ENCODE peak calls at places on chromosomes 7 and 10, in five cellular contexts. X is HepG2, N is H1, V is GM12878, C is HEK293T. Y is an unnamed sample.

GRCh38 chr10:95499482-95499989 is 61.6 kb downstream of the SORBS1 start:
- DNase-seq in X (peak), N (no peak), V (no peak), C (no peak), Y (no peak)

GRCh38 chr7:30556854-30557644 is 37.6 kb upstream of the GARS1 start:
- DNase-seq in X (no peak), N (no peak), V (no peak), C (no peak), Y (peak)

GRCh38 chr10:72466018-72466417 is 111.3 kb upstream of the DNAJB12 start:
- DNase-seq in X (peak), N (no peak), V (no peak), C (no peak), Y (no peak)

GRCh38 chr7:116522247-116522646 is 2.6 kb upstream of the CAV1 start:
- DNase-seq in X (peak), N (no peak), V (no peak), C (no peak), Y (peak)

GRCh38 chr10:121096617-121097431 is 245.7 kb downstream of the WDR11 start:
- DNase-seq in X (peak), N (no peak), V (no peak), C (peak), Y (no peak)

GRCh38 chr10:15719062-15719898 is 442 bp downstream of the ITGA8 start:
- DNase-seq in X (no peak), N (no peak), V (no peak), C (peak), Y (no peak)

GRCh38 chr10:21888959-21889358 is 114.6 kb downstream of the DNAJC1 start:
- DNase-seq in X (no peak), N (no peak), V (peak), C (no peak), Y (no peak)

GRCh38 chr7:11369696-11370095 is 396.0 kb downstream of the PHF14 start:
- DNase-seq in X (no peak), N (no peak), V (no peak), C (no peak), Y (no peak)

GRCh38 chr7:48089415-48089975 is 430 bp downstream of the UPP1 start:
- DNase-seq in X (no peak), N (no peak), V (no peak), C (peak), Y (no peak)

GRCh38 chr7:155988421-155988820 is 176.2 kb upstream of the SHH start:
- DNase-seq in X (no peak), N (no peak), V (no peak), C (no peak), Y (no peak)

GRCh38 chr7:74407958-74408357 is 45.7 kb upstream of the GTF2IRD1 start:
- DNase-seq in X (no peak), N (no peak), V (no peak), C (no peak), Y (no peak)

GRCh38 chr7:2044311-2044882 is 188.3 kb downstream of the MAD1L1 start:
- DNase-seq in X (no peak), N (no peak), V (no peak), C (no peak), Y (no peak)

DNA sequence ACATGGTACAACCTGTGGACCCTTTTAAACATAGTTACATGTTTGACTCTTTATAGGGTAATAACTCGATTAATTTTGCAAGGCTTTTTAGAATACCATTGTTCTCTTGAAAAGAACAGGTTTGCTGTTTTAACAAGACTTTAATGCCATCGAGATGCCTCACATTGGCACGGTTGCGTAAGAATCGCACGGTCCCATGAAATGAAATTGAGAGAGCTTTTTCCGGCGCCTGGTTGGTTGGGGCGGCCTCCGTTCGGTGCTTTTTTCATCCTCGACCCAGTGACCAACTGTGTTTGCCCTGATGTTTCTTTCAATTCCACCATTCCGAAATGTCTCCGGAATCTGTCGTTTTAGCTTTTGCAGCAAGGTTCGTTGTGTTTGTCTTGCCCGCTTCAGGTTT is 142.4 kb downstream of the CUX1 start:
- DNase-seq in X (no peak), N (no peak), V (no peak), C (no peak), Y (no peak)
- TF ChIP-seq SUZ12 in X (no peak), N (no peak), V (no peak), C (no peak), Y (no peak)

DNA sequence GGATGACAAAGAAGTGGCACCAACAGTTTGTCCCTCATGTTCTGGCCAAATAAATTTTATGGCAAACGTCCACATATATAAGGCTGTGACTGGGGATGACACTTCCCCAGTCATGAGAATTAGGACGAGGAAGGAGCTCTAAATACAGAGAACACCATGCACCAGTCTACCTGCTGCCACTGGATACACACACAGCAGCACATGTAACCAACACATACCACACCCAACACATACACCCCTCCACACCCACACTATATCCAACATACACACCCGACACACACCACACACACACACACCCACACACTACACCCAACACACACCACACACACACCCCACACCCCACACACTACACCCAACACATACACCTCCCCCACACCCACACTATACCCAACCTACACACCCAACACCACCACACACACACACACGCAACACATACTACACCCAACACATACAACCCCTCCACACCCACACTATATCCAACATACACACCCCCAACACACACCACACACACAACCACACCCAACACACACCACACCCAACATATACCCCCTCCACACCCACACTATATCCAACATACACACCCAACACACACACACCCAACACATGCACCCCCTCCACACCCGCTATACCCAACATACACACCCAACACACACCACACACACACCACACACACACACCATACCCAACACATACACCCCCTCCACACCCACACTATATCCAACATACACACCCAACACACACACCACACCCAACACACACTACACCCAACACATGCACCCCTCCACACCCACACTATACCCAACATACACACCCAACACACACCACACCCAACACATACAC is 74.1 kb downstream of the HIPK2 start:
- DNase-seq in X (no peak), N (no peak), V (no peak), C (no peak), Y (no peak)
- TF ChIP-seq SUZ12 in X (no peak), N (no peak), V (no peak), C (no peak), Y (no peak)

GRCh38 chr7:21617513-21617912 is 74.7 kb downstream of the DNAH11 start:
- DNase-seq in X (no peak), N (no peak), V (no peak), C (no peak), Y (no peak)

GRCh38 chr7:21620054-21620453 is 77.2 kb downstream of the DNAH11 start:
- DNase-seq in X (no peak), N (no peak), V (no peak), C (no peak), Y (no peak)

GRCh38 chr7:21616796-21617436 is 74.1 kb downstream of the DNAH11 start:
- DNase-seq in X (no peak), N (no peak), V (no peak), C (peak), Y (no peak)

GRCh38 chr7:21618706-21619105 is 75.9 kb downstream of the DNAH11 start:
- DNase-seq in X (no peak), N (no peak), V (no peak), C (no peak), Y (no peak)

GRCh38 chr7:21617916-21618390 is 75.1 kb downstream of the DNAH11 start:
- DNase-seq in X (peak), N (no peak), V (no peak), C (no peak), Y (no peak)
- TF ChIP-seq SUZ12 in X (no peak), N (no peak), V (no peak), C (no peak), Y (no peak)

GRCh38 chr10:124798364-124798763 is 3.3 kb upstream of the ABRAXAS2 start:
- DNase-seq in X (no peak), N (no peak), V (no peak), C (no peak), Y (no peak)

GRCh38 chr10:124799196-124799595 is 2.4 kb upstream of the ABRAXAS2 start:
- DNase-seq in X (no peak), N (no peak), V (no peak), C (no peak), Y (no peak)

GRCh38 chr10:124798781-124799180 is 2.8 kb upstream of the ABRAXAS2 start:
- DNase-seq in X (no peak), N (no peak), V (no peak), C (no peak), Y (no peak)

DNA sequence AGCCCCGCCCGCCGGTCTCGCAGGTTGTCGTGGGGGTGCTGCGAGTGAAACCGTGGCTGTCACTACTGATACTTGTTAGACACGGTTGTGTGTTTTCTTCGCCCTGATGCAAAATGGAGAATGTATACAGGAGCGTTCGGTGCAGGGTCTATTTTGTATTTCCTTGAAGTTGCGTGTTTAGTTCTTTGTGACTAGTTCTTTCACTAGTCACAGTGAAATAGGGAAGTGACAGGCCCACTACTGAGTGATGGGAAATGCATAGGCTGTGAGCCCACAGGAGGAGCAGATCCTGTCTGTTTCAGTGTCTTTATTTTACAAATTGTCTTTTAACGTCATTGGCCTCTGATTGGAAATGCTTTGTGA is 675 bp downstream of the ABRAXAS2 start:
- DNase-seq in X (no peak), N (no peak), V (no peak), C (no peak), Y (no peak)
- TF ChIP-seq SUZ12 in X (no peak), N (no peak), V (no peak), C (no peak), Y (no peak)

GRCh38 chr10:124094419-124094785 is 1.0 kb upstream of the CHST15 start:
- DNase-seq in X (no peak), N (no peak), V (no peak), C (no peak), Y (no peak)

GRCh38 chr10:124092270-124093075 is 925 bp downstream of the CHST15 start:
- DNase-seq in X (no peak), N (no peak), V (no peak), C (peak), Y (no peak)

GRCh38 chr10:124093076-124093773 is at the start of gene CHST15:
- DNase-seq in X (peak), N (peak), V (no peak), C (peak), Y (peak)

GRCh38 chr10:124096494-124096893 is 3.1 kb upstream of the CHST15 start:
- DNase-seq in X (no peak), N (no peak), V (no peak), C (no peak), Y (no peak)

DNA sequence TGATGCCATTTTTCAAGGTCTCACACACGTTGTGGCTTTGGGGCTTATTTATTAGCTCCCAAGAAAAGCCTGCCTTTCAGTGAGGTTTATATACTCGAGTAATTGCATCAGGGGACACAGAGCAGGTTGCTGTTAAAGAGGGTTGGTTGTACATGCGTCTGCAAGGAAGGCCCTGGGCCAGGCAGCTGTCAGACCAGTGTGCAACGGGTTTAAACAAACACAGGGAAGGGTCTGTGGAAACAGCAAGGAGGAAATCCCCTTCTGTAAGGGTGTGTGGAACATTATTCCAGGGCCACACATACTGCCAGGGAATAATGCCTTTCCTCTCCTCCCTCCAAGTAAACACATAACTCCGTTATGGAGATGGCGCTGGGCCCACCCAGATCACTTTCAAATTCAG is 1.7 kb upstream of the CHST15 start:
- DNase-seq in X (no peak), N (no peak), V (no peak), C (no peak), Y (no peak)
- TF ChIP-seq SUZ12 in X (no peak), N (no peak), V (no peak), C (no peak), Y (no peak)

GRCh38 chr10:50561816-50562215 is 61.9 kb downstream of the SGMS1 start:
- DNase-seq in X (no peak), N (no peak), V (no peak), C (no peak), Y (no peak)
- TF ChIP-seq SUZ12 in X (no peak), N (no peak), V (no peak), C (no peak), Y (no peak)